ENCODE peak calls at places on chromosomes 5 and 9, in nine cellular contexts. W, S, V, P, L, I, O, D and Z are unnamed samples.

GRCh38 chr5:126809932-126810331 is 33.0 kb downstream of the LMNB1 start:
- DNase-seq in V (no peak), I (no peak), O (no peak), L (no peak), D (no peak), W (no peak), S (no peak), P (no peak), Z (no peak)

GRCh38 chr9:98912450-98912849 is 31.3 kb upstream of the COL15A1 start:
- DNase-seq in S (no peak), D (no peak), W (no peak), V (no peak), L (no peak), I (no peak), O (no peak), P (no peak), Z (no peak)

GRCh38 chr9:27125936-27126335 is 16.9 kb downstream of the TEK start:
- DNase-seq in O (no peak), L (no peak), V (no peak), I (no peak), D (no peak), S (no peak), P (no peak), W (no peak), Z (no peak)

GRCh38 chr9:130333041-130334040 is 67.8 kb downstream of the HMCN2 start:
- DNase-seq in V (no peak), D (peak; percentile 59), P (peak; percentile 81), W (no peak), L (no peak), S (no peak), O (no peak), I (no peak), Z (no peak)

GRCh38 chr9:73073337-73074175 is 78.1 kb upstream of the ANXA1 start:
- DNase-seq in O (no peak), D (no peak), P (no peak), L (no peak), V (no peak), W (no peak), I (no peak), S (no peak), Z (no peak)

GRCh38 chr5:113204525-113205161 is 228.0 kb downstream of the DCP2 start:
- DNase-seq in S (peak; percentile 75), I (no peak), P (peak; percentile 79), L (peak; percentile 95), D (peak; percentile 57), V (no peak), W (no peak), O (no peak), Z (no peak)

GRCh38 chr5:75666801-75667200 is 50.4 kb downstream of the POC5 start:
- DNase-seq in P (no peak), S (no peak), D (no peak), I (no peak), L (no peak), V (no peak), O (no peak), W (no peak), Z (no peak)

GRCh38 chr5:138981131-138981530 is 106.0 kb upstream of the LRRTM2 start:
- DNase-seq in S (peak; percentile 47), P (no peak), V (no peak), O (no peak), I (no peak), L (no peak), D (no peak), W (no peak), Z (no peak)

GRCh38 chr5:119515192-119515591 is 62.9 kb downstream of the HSD17B4 start:
- DNase-seq in P (no peak), O (no peak), W (no peak), I (no peak), L (no peak), V (no peak), S (no peak), D (no peak), Z (no peak)

GRCh38 chr5:111366388-111366787 is 142.2 kb downstream of the CAMK4 start:
- DNase-seq in I (no peak), S (no peak), P (no peak), V (no peak), L (no peak), O (no peak), W (no peak), D (no peak), Z (no peak)

GRCh38 chr9:36991516-36992134 is 42.4 kb downstream of the PAX5 start:
- DNase-seq in O (no peak), L (no peak), W (no peak), V (no peak), D (no peak), S (no peak), I (peak; percentile 31), P (no peak), Z (no peak)

GRCh38 chr9:124149992-124150391 is 107.8 kb upstream of the NEK6 start:
- DNase-seq in S (no peak), V (no peak), D (peak; percentile 38), O (no peak), P (no peak), L (no peak), W (no peak), I (no peak), Z (no peak)

GRCh38 chr9:3329361-3329760 is 196.4 kb downstream of the RFX3 start:
- DNase-seq in I (no peak), P (no peak), V (no peak), S (no peak), L (no peak), O (no peak), D (no peak), W (no peak), Z (no peak)

GRCh38 chr9:109371374-109371773 is 50.5 kb upstream of the EPB41L4B start:
- DNase-seq in L (no peak), O (no peak), I (no peak), D (no peak), S (no peak), P (no peak), W (no peak), V (no peak), Z (no peak)

GRCh38 chr9:109369285-109369684 is 48.4 kb upstream of the EPB41L4B start:
- DNase-seq in L (no peak), I (no peak), W (no peak), P (no peak), S (no peak), D (no peak), V (no peak), O (no peak), Z (no peak)

GRCh38 chr9:109372246-109372645 is 51.4 kb upstream of the EPB41L4B start:
- DNase-seq in W (no peak), O (no peak), D (no peak), L (no peak), V (no peak), S (no peak), P (no peak), I (no peak), Z (no peak)
- H3K4me1 ChIP-seq in W (no peaks in the 10 kb centered on the region), O (no peaks in the 10 kb centered on the region), D (no peaks in the 10 kb centered on the region), L (no peaks in the 10 kb centered on the region), V (no peaks in the 10 kb centered on the region), S (no peaks in the 10 kb centered on the region), P (no peaks in the 10 kb centered on the region), I (no peaks in the 10 kb centered on the region), Z (no peaks in the 10 kb centered on the region)

GRCh38 chr5:79237735-79238560 is 2.0 kb downstream of the JMY start:
- DNase-seq in V (no peak), D (no peak), I (no peak), S (no peak), W (no peak), O (no peak), L (no peak), P (no peak), Z (no peak)

GRCh38 chr5:79242242-79243039 is 6.5 kb downstream of the JMY start:
- DNase-seq in D (no peak), O (no peak), L (no peak), S (no peak), V (no peak), P (no peak), I (no peak), W (no peak), Z (no peak)

GRCh38 chr5:79240561-79240960 is 4.6 kb downstream of the JMY start:
- DNase-seq in L (no peak), I (no peak), V (no peak), O (no peak), D (no peak), S (no peak), P (no peak), W (no peak), Z (no peak)

GRCh38 chr5:79243224-79243623 is 7.3 kb downstream of the JMY start:
- DNase-seq in V (no peak), P (no peak), I (no peak), L (no peak), D (no peak), W (no peak), O (no peak), S (no peak), Z (no peak)

GRCh38 chr5:79241535-79241979 is 5.6 kb downstream of the JMY start:
- DNase-seq in V (no peak), O (no peak), I (no peak), L (no peak), P (no peak), W (no peak), D (no peak), S (no peak), Z (no peak)
- H3K27ac ChIP-seq in V (no peak overlapping the region), O (no peak overlapping the region), I (no peak overlapping the region), L (no peak overlapping the region), P (peak overlapping the region; percentile 77), W (no peak overlapping the region), D (no peak overlapping the region), S (peak overlapping the region; percentile 14), Z (no peak overlapping the region)

GRCh38 chr9:83691492-83691891 is 16.3 kb downstream of the UBQLN1 start:
- DNase-seq in I (no peak), L (no peak), P (no peak), O (no peak), D (no peak), V (no peak), S (no peak), W (no peak), Z (no peak)

DNA sequence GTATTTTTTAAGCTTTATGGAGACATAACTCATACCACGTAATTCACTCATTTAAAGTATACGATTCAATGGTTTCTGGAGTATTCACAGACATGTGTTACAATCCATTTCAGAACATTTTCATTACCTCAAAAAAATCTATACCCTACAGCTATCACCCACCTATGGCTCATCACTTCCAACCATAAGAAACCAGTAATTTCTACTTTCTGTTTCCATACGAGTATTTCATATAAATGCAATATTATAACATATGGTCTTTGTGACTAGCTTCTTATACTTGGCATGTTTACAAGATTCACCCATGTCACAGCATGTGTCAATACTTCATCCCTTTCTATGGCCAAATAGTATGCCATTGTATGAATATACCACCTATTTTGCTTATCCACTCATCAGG is 18.8 kb downstream of the UBQLN1 start:
- DNase-seq in S (no peak), I (no peak), P (no peak), V (no peak), D (no peak), W (no peak), L (no peak), O (no peak), Z (no peak)
- H3K4me3 ChIP-seq in S (no peak overlapping the region), I (no peak overlapping the region), P (no peak overlapping the region), V (no peak overlapping the region), D (no peak overlapping the region), W (no peak overlapping the region), L (no peak overlapping the region), O (no peak overlapping the region), Z (no peak overlapping the region)

DNA sequence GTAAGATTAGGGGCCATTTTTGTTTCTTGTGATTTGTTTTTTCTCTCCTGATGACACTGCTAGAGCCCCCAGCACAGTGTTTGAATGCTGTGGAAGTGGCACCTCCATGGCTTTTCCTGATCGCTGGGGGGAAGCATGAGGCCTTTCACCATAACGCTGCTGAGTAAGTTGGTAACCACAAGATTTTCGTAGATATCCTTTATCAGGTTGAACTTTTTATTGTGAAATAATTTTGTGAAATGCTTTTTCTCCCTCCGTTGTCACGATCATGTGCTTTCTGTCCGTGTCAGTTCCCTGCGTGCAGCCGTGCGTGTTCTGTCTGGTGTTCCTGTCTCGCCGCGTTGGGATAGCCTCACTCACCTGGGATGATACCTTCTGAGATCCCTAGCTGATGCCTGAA is 59.4 kb downstream of the EHMT1 start:
- DNase-seq in L (no peak), P (no peak), I (no peak), S (no peak), D (no peak), O (no peak), W (no peak), V (no peak), Z (no peak)
- H3K4me1 ChIP-seq in L (no peaks in the 10 kb centered on the region), P (peaks cover 30% of the 10 kb centered on the region), I (peaks cover 65% of the 10 kb centered on the region), S (no peaks in the 10 kb centered on the region), D (no peaks in the 10 kb centered on the region), O (peaks cover 39% of the 10 kb centered on the region), W (peaks cover 18% of the 10 kb centered on the region), V (no peaks in the 10 kb centered on the region), Z (peaks cover 6% of the 10 kb centered on the region)